ENCODE peak calls at places on chromosomes 7 and 10, in seven cellular contexts. A is WTC11, X is HCT116, K is gastrocnemius medialis, L is fibroblast of mammary gland, T is IMR-90, H is A549. S is an unnamed sample.

GRCh38 chr7:108875139-108875538 is 305.5 kb downstream of the DNAJB9 start:
- DNase-seq in A (peak; percentile 68), X (peak; percentile 15), K (no peak), L (peak; percentile 15), T (peak; percentile 8), H (no peak), S (no peak)

GRCh38 chr10:24229909-24230308 is 21.0 kb downstream of the KIAA1217 start:
- DNase-seq in A (no peak), X (no peak), K (no peak), L (no peak), T (no peak), H (no peak), S (no peak)

GRCh38 chr7:98810166-98810802 is 59.5 kb downstream of the TMEM130 start:
- DNase-seq in A (no peak), X (no peak), K (no peak), L (no peak), T (no peak), H (no peak), S (no peak)

GRCh38 chr10:102503264-102504178 is at the start of gene SUFU:
- DNase-seq in A (peak; percentile 98), X (peak; percentile 100), K (peak; percentile 98), L (peak; percentile 99), T (peak; percentile 99), H (peak; percentile 88), S (peak; percentile 98)

GRCh38 chr10:110501142-110501937 is 3.6 kb downstream of the DUSP5 start:
- DNase-seq in A (peak; percentile 62), X (peak; percentile 88), K (peak; percentile 60), L (peak; percentile 97), T (peak; percentile 95), H (peak; percentile 90), S (peak; percentile 58)

GRCh38 chr7:12943781-12944180 is 256.3 kb downstream of the ARL4A start:
- DNase-seq in A (no peak), X (no peak), K (no peak), L (no peak), T (no peak), H (no peak), S (no peak)

GRCh38 chr7:130432886-130433285 is 7.9 kb downstream of the CEP41 start:
- DNase-seq in A (no peak), X (no peak), K (no peak), L (peak; percentile 53), T (peak; percentile 29), H (no peak), S (no peak)

GRCh38 chr7:79434867-79435266 is 18.6 kb downstream of the MAGI2 start:
- DNase-seq in A (no peak), X (no peak), K (no peak), L (no peak), T (no peak), H (no peak), S (no peak)

GRCh38 chr10:17544465-17544864 is 72.7 kb downstream of the HACD1 start:
- DNase-seq in A (no peak), X (no peak), K (no peak), L (peak; percentile 65), T (peak; percentile 32), H (no peak), S (no peak)

GRCh38 chr7:42152353-42153205 is 84.4 kb downstream of the GLI3 start:
- DNase-seq in A (no peak), X (no peak), K (no peak), L (no peak), T (no peak), H (no peak), S (no peak)
- TF ChIP-seq CTCF in A (no peak), X (no peak), K (no peak), L (no peak), T (no peak), H (no peak), S (no peak)

DNA sequence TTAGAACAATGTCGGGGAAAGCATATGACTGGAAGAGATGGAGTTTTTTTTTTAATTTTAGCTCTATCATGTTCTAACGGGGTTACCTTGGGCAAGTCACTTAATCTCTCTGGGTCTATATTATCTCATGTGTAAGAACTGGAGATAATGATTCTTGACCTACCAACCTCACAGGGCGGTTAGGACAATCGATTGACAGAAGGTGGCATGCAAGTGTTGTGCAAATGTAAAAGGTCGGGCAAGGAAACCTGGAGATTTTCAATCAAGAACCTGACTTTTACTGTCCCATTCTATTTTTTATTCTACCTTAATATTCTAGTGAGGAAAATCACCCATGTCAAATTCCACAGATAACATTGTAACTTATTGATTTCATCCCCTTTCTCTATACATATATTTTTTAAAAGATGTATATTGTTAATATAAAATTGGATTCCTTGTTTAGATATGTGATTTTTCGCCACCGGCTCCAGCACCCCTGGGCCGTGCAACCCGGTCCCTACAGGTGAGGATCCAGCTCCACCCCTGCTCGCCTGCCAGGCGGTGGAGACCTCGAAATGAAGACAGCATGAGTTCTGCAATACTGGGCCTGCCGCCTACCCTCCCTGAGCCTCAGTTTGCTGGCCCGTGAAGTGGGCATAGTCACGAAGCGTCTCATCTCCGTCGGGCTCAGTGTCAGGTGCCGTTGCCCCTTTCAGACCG is 497.6 kb upstream of the PHF14 start:
- DNase-seq in A (no peak), X (no peak), K (no peak), L (no peak), T (no peak), H (no peak), S (no peak)
- TF ChIP-seq CTCF in A (no peak), X (no peak), K (no peak), L (no peak), T (no peak), H (no peak), S (no peak)

GRCh38 chr10:126964190-126964589 is 59.0 kb downstream of the DOCK1 start:
- DNase-seq in A (no peak), X (no peak), K (no peak), L (no peak), T (no peak), H (no peak), S (no peak)

GRCh38 chr10:126975221-126975620 is 70.0 kb downstream of the DOCK1 start:
- DNase-seq in A (no peak), X (no peak), K (no peak), L (no peak), T (no peak), H (no peak), S (no peak)

GRCh38 chr10:126966938-126967337 is 61.7 kb downstream of the DOCK1 start:
- DNase-seq in A (no peak), X (no peak), K (no peak), L (no peak), T (no peak), H (no peak), S (no peak)

GRCh38 chr10:126972622-126973414 is 67.6 kb downstream of the DOCK1 start:
- DNase-seq in A (no peak), X (no peak), K (no peak), L (peak; percentile 83), T (peak; percentile 97), H (peak; percentile 58), S (no peak)

GRCh38 chr10:126969310-126969709 is 64.1 kb downstream of the DOCK1 start:
- DNase-seq in A (peak; percentile 40), X (peak; percentile 8), K (no peak), L (no peak), T (no peak), H (peak; percentile 16), S (no peak)
- TF ChIP-seq CTCF in A (no peak), X (peak; percentile 24), K (no peak), L (peak; percentile 8), T (no peak), H (peak; percentile 21), S (no peak)

GRCh38 chr7:18558503-18558902 is 63.0 kb downstream of the HDAC9 start:
- DNase-seq in A (no peak), X (no peak), K (no peak), L (peak; percentile 2), T (peak; percentile 27), H (no peak), S (no peak)
- TF ChIP-seq CTCF in A (no peak), X (no peak), K (no peak), L (no peak), T (no peak), H (no peak), S (no peak)

S was measured in endothelial cell.